ENCODE peak calls at places on chromosome 3, in five cellular contexts. T, Z, E, G and K are unnamed samples.

GRCh38 chr3:185724761-185725160 is 100.1 kb downstream of the IGF2BP2 start:
- DNase-seq in E (no peak), G (no peak), T (no peak), Z (no peak), K (no peak)

GRCh38 chr3:101687142-101687931 is 819 bp upstream of the RPL24 start:
- DNase-seq in Z (no peak), T (no peak), G (no peak), E (no peak), K (no peak)

GRCh38 chr3:158748237-158748828 is 16.1 kb upstream of the RARRES1 start:
- DNase-seq in T (no peak), G (no peak), Z (no peak), E (no peak), K (no peak)

GRCh38 chr3:56923546-56924224 is 121.9 kb upstream of the ARHGEF3 start:
- DNase-seq in T (no peak), Z (peak), G (peak), E (peak), K (peak)

GRCh38 chr3:169298247-169298992 is 365.1 kb downstream of the MECOM start:
- DNase-seq in E (no peak), T (no peak), Z (no peak), G (no peak), K (no peak)

GRCh38 chr3:25903371-25903770 is 113.5 kb downstream of the OXSM start:
- DNase-seq in G (no peak), Z (no peak), E (no peak), T (no peak), K (no peak)

GRCh38 chr3:46979958-46980497 is 562 bp downstream of the NBEAL2 start:
- DNase-seq in E (no peak), G (no peak), Z (no peak), T (no peak), K (no peak)

GRCh38 chr3:175316799-175317198 is 457.7 kb downstream of the NAALADL2 start:
- DNase-seq in E (no peak), G (no peak), Z (no peak), T (no peak), K (no peak)

GRCh38 chr3:149534671-149535394 is 60.3 kb downstream of the TM4SF4 start:
- DNase-seq in G (no peak), Z (peak), T (no peak), E (no peak), K (peak)

GRCh38 chr3:187880438-187880837 is 135.2 kb upstream of the BCL6 start:
- DNase-seq in Z (no peak), G (no peak), T (no peak), E (peak), K (no peak)

GRCh38 chr3:115280531-115280930 is 133.4 kb upstream of the ZBTB20 start:
- DNase-seq in Z (no peak), E (no peak), T (no peak), G (no peak), K (no peak)

GRCh38 chr3:42544492-42545283 is 37.1 kb downstream of the SEC22C start:
- DNase-seq in Z (peak), T (no peak), G (no peak), E (peak), K (peak)
- TF ChIP-seq CTCF in Z (peak), T (no peak), G (no peak), E (no peak), K (peak)

GRCh38 chr3:55483196-55484095 is 3.7 kb downstream of the WNT5A start:
- DNase-seq in E (no peak), Z (no peak), T (no peak), G (no peak), K (no peak)

GRCh38 chr3:55481067-55481917 is 5.8 kb downstream of the WNT5A start:
- DNase-seq in E (no peak), T (no peak), G (no peak), Z (no peak), K (no peak)

GRCh38 chr3:55482496-55483195 is 4.5 kb downstream of the WNT5A start:
- DNase-seq in E (no peak), Z (no peak), G (no peak), T (no peak), K (no peak)

GRCh38 chr3:55484191-55484644 is 2.9 kb downstream of the WNT5A start:
- DNase-seq in G (no peak), Z (no peak), T (no peak), E (no peak), K (no peak)

DNA sequence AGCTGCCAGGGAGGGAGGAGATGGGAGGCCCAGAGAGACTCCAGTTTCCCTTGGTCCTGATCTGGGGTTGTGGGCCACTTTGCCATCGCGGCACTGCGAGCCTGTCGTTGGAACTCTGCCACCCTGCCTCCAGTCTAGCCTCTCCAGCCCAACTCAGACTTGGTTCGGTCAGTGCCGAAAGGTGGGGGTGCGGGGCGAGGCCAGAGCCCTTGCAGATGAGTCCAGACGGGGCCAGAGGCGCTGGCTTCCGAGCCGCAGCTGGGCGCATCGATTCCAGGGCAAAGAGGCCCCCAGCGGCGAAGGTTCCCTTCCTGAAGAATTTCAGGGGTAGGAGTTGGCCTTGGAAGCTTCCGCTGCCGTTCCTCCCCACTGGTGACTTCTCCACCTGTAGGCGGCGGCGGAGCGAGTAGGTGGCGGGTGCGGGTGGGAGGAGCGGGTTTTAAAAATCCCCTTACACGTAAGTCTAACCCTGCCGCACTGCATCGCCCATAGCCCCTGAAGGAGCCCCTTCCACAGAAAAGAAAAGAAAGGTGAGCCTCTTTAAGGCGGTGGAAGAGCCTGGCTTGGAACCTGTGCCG is 5.1 kb downstream of the WNT5A start:
- DNase-seq in E (no peak), Z (no peak), T (no peak), G (no peak), K (no peak)
- TF ChIP-seq CTCF in E (no peak), Z (no peak), T (no peak), G (peak), K (no peak)

GRCh38 chr3:80785475-80785874 is 976.0 kb downstream of the GBE1 start:
- DNase-seq in G (no peak), E (peak), Z (no peak), T (no peak), K (no peak)
- TF ChIP-seq CTCF in G (peak), E (no peak), Z (peak), T (no peak), K (no peak)

GRCh38 chr3:50350527-50351317 is at the start of the genes CYB561D2 and NPRL2:
- DNase-seq in E (peak), Z (peak), T (peak), G (peak), K (peak)

GRCh38 chr3:50354186-50354764 is 3.6 kb downstream of the CYB561D2 start:
- DNase-seq in T (no peak), E (no peak), Z (no peak), G (no peak), K (no peak)

GRCh38 chr3:50353231-50354004 is 2.8 kb downstream of the CYB561D2 start:
- DNase-seq in Z (no peak), E (no peak), T (no peak), G (no peak), K (no peak)

GRCh38 chr3:50351318-50351687 is 641 bp downstream of the CYB561D2 start:
- DNase-seq in T (no peak), Z (no peak), E (no peak), G (no peak), K (no peak)

DNA sequence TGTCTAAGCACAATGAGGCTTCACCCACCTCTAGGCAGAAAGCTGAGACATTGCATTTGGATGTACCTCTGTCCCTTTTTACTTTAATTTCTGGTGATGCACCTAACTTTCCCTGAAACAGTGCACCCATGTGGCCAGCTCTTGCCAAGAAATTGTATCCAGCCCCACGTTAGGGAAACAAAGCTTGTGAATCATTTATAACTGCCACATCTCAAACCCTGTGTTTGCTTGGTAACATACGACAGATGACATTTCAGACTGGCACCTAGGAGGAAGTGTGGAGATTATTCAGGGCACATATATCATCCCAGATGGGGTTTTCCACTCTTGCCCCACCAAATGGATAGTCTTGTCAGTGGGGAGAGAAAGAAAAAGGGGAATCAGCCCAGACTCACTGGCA is 2.1 kb downstream of the CYB561D2 start:
- DNase-seq in Z (no peak), T (no peak), E (no peak), G (no peak), K (no peak)
- TF ChIP-seq CTCF in Z (peak), T (peak), E (peak), G (peak), K (no peak)

GRCh38 chr3:10936686-10937085 is 55.9 kb upstream of the SLC6A1 start:
- DNase-seq in E (no peak), G (no peak), Z (no peak), T (no peak), K (no peak)
- TF ChIP-seq CTCF in E (no peak), G (no peak), Z (no peak), T (no peak), K (no peak)

GRCh38 chr3:179750720-179751328 is 98.0 kb downstream of the USP13 start:
- DNase-seq in Z (no peak), G (no peak), T (no peak), E (peak), K (no peak)
- TF ChIP-seq CTCF in Z (peak), G (peak), T (peak), E (peak), K (no peak)

GRCh38 chr3:103919327-103919726 is 1447.4 kb upstream of the ALCAM start:
- DNase-seq in T (no peak), Z (no peak), G (no peak), E (no peak), K (no peak)
- TF ChIP-seq CTCF in T (no peak), Z (no peak), G (no peak), E (no peak), K (no peak)